ENCODE peak calls at places on chromosome 21, in nine cellular contexts. O is HuH-7.5; G is cerebellum; V is stimulated activated CD4-positive, alpha-beta T cell treated with anti-CD3 and anti-CD28 coated beads, Interleukin-2, amount 100 ng/mL, for 48 hours; S is omental fat pad; Z is dermis blood vessel endothelial cell; X is kidney epithelial cell; W is iPS-NIHi11; N is activated naive CD4-positive, alpha-beta T cell. A is an unnamed sample.

GRCh38 chr21:27246741-27247140 is 279.9 kb upstream of the ADAMTS5 start:
- DNase-seq in X (peak; percentile 51), S (no peak), G (no peak), O (no peak), V (no peak), W (no peak), Z (no peak), N (no peak), A (no peak)

GRCh38 chr21:46093668-46094400 is 4.1 kb upstream of the COL6A2 start:
- DNase-seq in S (peak; percentile 13), G (no peak), W (no peak), X (no peak), N (no peak), V (no peak), Z (no peak), O (no peak), A (no peak)

GRCh38 chr21:38858429-38859205 is 52.9 kb downstream of the ETS2 start:
- DNase-seq in X (no peak), N (no peak), G (no peak), O (no peak), V (no peak), S (no peak), Z (peak; percentile 25), W (no peak), A (no peak)

GRCh38 chr21:29104239-29104708 is 26.2 kb upstream of the MAP3K7CL start:
- DNase-seq in X (no peak), N (no peak), G (no peak), S (no peak), O (no peak), V (no peak), W (no peak), Z (no peak), A (no peak)

GRCh38 chr21:38773108-38774061 is 32.3 kb upstream of the ETS2 start:
- DNase-seq in W (no peak), S (no peak), Z (peak; percentile 84), G (no peak), O (no peak), V (no peak), X (peak; percentile 80), N (no peak), A (no peak)

GRCh38 chr21:46159390-46159789 is 4.0 kb upstream of the FTCD start:
- DNase-seq in G (no peak), W (no peak), N (no peak), V (no peak), Z (no peak), X (no peak), O (no peak), S (peak; percentile 13), A (no peak)

GRCh38 chr21:44006017-44006624 is 6.0 kb upstream of the TRAPPC10 start:
- DNase-seq in S (no peak), Z (peak; percentile 62), V (no peak), O (no peak), N (no peak), X (peak; percentile 81), G (no peak), W (no peak), A (no peak)

GRCh38 chr21:35616090-35616489 is 444.2 kb downstream of the SETD4 start:
- DNase-seq in Z (peak; percentile 17), S (no peak), V (no peak), W (no peak), G (no peak), X (no peak), O (no peak), N (no peak), A (no peak)

GRCh38 chr21:25689226-25689625 is 45.5 kb downstream of the ATP5PF start:
- DNase-seq in Z (no peak), X (no peak), S (no peak), G (no peak), V (no peak), O (no peak), W (no peak), N (no peak), A (no peak)

GRCh38 chr21:35540950-35541632 is 492.0 kb upstream of the RUNX1 start:
- DNase-seq in X (no peak), W (no peak), Z (no peak), G (no peak), S (no peak), V (no peak), O (no peak), N (no peak), A (no peak)

GRCh38 chr21:32167513-32167912 is 111.3 kb downstream of the MIS18A start:
- DNase-seq in W (no peak), N (no peak), X (no peak), O (no peak), Z (no peak), G (no peak), S (no peak), V (no peak), A (no peak)

GRCh38 chr21:44377201-44377921 is 23.9 kb downstream of the TRPM2 start:
- DNase-seq in G (no peak), W (peak; percentile 71), X (no peak), S (no peak), Z (no peak), V (no peak), N (no peak), O (no peak), A (no peak)

GRCh38 chr21:34805157-34805556 is 136.4 kb downstream of the CLIC6 start:
- DNase-seq in S (no peak), N (no peak), W (no peak), G (no peak), X (no peak), V (no peak), O (no peak), Z (no peak), A (no peak)

GRCh38 chr21:46150073-46150472 is 5.3 kb downstream of the FTCD start:
- DNase-seq in X (no peak), V (no peak), S (no peak), N (no peak), G (no peak), O (no peak), W (no peak), Z (no peak), A (no peak)

GRCh38 chr21:43786423-43787179 is 2.8 kb upstream of the RRP1 start:
- DNase-seq in W (no peak), V (no peak), O (no peak), Z (no peak), X (no peak), N (no peak), S (no peak), G (no peak), A (no peak)

GRCh38 chr21:43854773-43855633 is 10.0 kb upstream of the AGPAT3 start:
- DNase-seq in S (no peak), G (no peak), O (no peak), N (no peak), Z (no peak), V (peak; percentile 29), X (no peak), W (no peak), A (no peak)

GRCh38 chr21:45532826-45533730 is 9.2 kb downstream of the SLC19A1 start:
- DNase-seq in G (no peak), W (no peak), X (no peak), Z (no peak), S (no peak), N (no peak), O (no peak), V (no peak), A (no peak)

GRCh38 chr21:45386336-45386727 is 18.6 kb upstream of the COL18A1 start:
- DNase-seq in O (no peak), W (peak; percentile 48), Z (no peak), N (no peak), G (no peak), V (no peak), S (no peak), X (no peak), A (no peak)

GRCh38 chr21:15224346-15225086 is 159.7 kb upstream of the NRIP1 start:
- DNase-seq in O (no peak), S (no peak), Z (no peak), X (peak; percentile 90), N (no peak), V (no peak), G (no peak), W (no peak), A (no peak)

GRCh38 chr21:35563885-35564451 is 496.4 kb downstream of the SETD4 start:
- DNase-seq in Z (no peak), S (no peak), W (no peak), V (no peak), N (no peak), X (no peak), O (no peak), G (no peak), A (no peak)

GRCh38 chr21:34204021-34204420 is 130.6 kb downstream of the MRPS6 start:
- DNase-seq in W (no peak), Z (no peak), N (no peak), G (peak; percentile 49), V (no peak), O (no peak), X (no peak), S (no peak), A (no peak)

GRCh38 chr21:29376556-29376955 is 77.8 kb downstream of the BACH1 start:
- DNase-seq in S (no peak), W (peak; percentile 62), N (peak; percentile 5), Z (peak; percentile 47), O (peak; percentile 16), X (no peak), V (peak; percentile 42), G (no peak), A (peak; percentile 15)

GRCh38 chr21:44351535-44352252 is 1.7 kb upstream of the TRPM2 start:
- DNase-seq in Z (no peak), X (no peak), S (no peak), O (no peak), V (no peak), N (no peak), W (no peak), G (no peak), A (no peak)

GRCh38 chr21:28704746-28705145 is 287.9 kb downstream of the LTN1 start:
- DNase-seq in O (no peak), Z (no peak), S (no peak), W (no peak), G (peak; percentile 20), X (no peak), N (no peak), V (no peak), A (no peak)

GRCh38 chr21:35079181-35079580 is 30.1 kb upstream of the RUNX1 start:
- DNase-seq in W (no peak), G (no peak), N (no peak), X (no peak), V (no peak), S (no peak), O (no peak), Z (no peak), A (no peak)

GRCh38 chr21:32653326-32653901 is 41.2 kb upstream of the CFAP298 start:
- DNase-seq in W (peak; percentile 75), Z (peak; percentile 54), O (peak; percentile 16), X (no peak), N (no peak), V (peak; percentile 21), G (no peak), S (no peak), A (no peak)

GRCh38 chr21:34200288-34200905 is 127.0 kb downstream of the MRPS6 start:
- DNase-seq in S (no peak), O (no peak), G (no peak), V (no peak), Z (no peak), W (no peak), N (no peak), X (no peak), A (no peak)

GRCh38 chr21:45887121-45887611 is 94.4 kb upstream of the COL6A1 start:
- DNase-seq in Z (no peak), N (no peak), S (no peak), V (no peak), X (no peak), W (no peak), G (peak; percentile 50), O (no peak), A (no peak)

GRCh38 chr21:45542667-45543370 is 579 bp upstream of the SLC19A1 start:
- DNase-seq in N (no peak), Z (no peak), W (peak; percentile 61), V (no peak), O (no peak), S (peak; percentile 21), X (no peak), G (no peak), A (no peak)

GRCh38 chr21:36699026-36699545 is at the start of gene SIM2:
- DNase-seq in O (no peak), Z (peak; percentile 43), X (no peak), W (no peak), V (no peak), S (no peak), G (no peak), N (no peak), A (no peak)

GRCh38 chr21:33968998-33969353 is 53.4 kb upstream of the ATP5PO start:
- DNase-seq in X (no peak), V (no peak), W (no peak), Z (no peak), N (no peak), G (no peak), S (no peak), O (no peak), A (no peak)

A was measured in activated CD4-positive, CD25-positive, alpha-beta regulatory T cell.